ENCODE peak calls at places on chromosomes 16 and 17, in seven cellular contexts. R, K, X, Y, M, L and I are unnamed samples.
A peak's percentile ranks its signal among the peaks of the same experiment; 100 is the strongest.

GRCh38 chr17:66994943-66995535 is 30.5 kb downstream of the CACNG4 start:
- DNase-seq in L (no peak), K (no peak), Y (no peak), X (no peak), R (no peak), M (no peak), I (no peak)

GRCh38 chr17:38428150-38428642 is at the start of gene ARHGAP23:
- DNase-seq in L (peak; percentile 47), X (peak; percentile 16), K (peak; percentile 86), R (peak; percentile 76), Y (peak; percentile 50), M (no peak), I (peak; percentile 68)

GRCh38 chr17:43608313-43608712 is 53.4 kb downstream of the MEOX1 start:
- DNase-seq in R (no peak), K (no peak), X (no peak), M (no peak), L (no peak), Y (peak; percentile 38), I (no peak)

GRCh38 chr17:29958947-29959657 is 17.7 kb downstream of the EFCAB5 start:
- DNase-seq in X (no peak), Y (peak; percentile 52), L (no peak), R (no peak), M (no peak), K (no peak), I (no peak)

GRCh38 chr17:7263071-7263800 is 958 bp upstream of the CLDN7 start:
- DNase-seq in X (no peak), L (no peak), R (no peak), Y (no peak), M (no peak), K (no peak), I (no peak)

GRCh38 chr16:4461250-4462085 is 13.0 kb downstream of the NMRAL1 start:
- DNase-seq in K (no peak), Y (no peak), L (no peak), M (peak; percentile 4), R (no peak), X (no peak), I (peak; percentile 33)

GRCh38 chr17:74738051-74738996 is 1.3 kb downstream of the RAB37 start:
- DNase-seq in L (no peak), Y (no peak), R (peak; percentile 32), X (peak; percentile 84), M (no peak), K (peak; percentile 70), I (no peak)

GRCh38 chr16:17470871-17471744 is at the start of gene XYLT1:
- DNase-seq in K (peak; percentile 83), X (peak; percentile 49), L (peak; percentile 45), Y (peak; percentile 95), M (no peak), R (peak; percentile 95), I (peak; percentile 40)

GRCh38 chr16:82769845-82770244 is 143.1 kb downstream of the CDH13 start:
- DNase-seq in X (no peak), M (no peak), L (no peak), K (peak; percentile 63), Y (no peak), R (no peak), I (no peak)

GRCh38 chr17:46771601-46772012 is 46.9 kb downstream of the WNT3 start:
- DNase-seq in R (no peak), Y (no peak), K (no peak), X (no peak), L (no peak), M (no peak), I (no peak)

GRCh38 chr17:15194859-15195277 is 70.3 kb downstream of the PMP22 start:
- DNase-seq in R (no peak), Y (peak; percentile 11), K (no peak), X (no peak), M (no peak), L (no peak), I (no peak)

GRCh38 chr16:88527186-88527936 is 42.8 kb upstream of the ZC3H18 start:
- DNase-seq in K (peak; percentile 77), X (peak; percentile 49), R (peak; percentile 72), L (peak; percentile 10), M (peak; percentile 31), Y (peak; percentile 14), I (no peak)

GRCh38 chr17:19002191-19002590 is 2.4 kb downstream of the FAM83G start:
- DNase-seq in L (no peak), R (no peak), M (no peak), Y (no peak), K (no peak), X (no peak), I (no peak)
- H3K27ac ChIP-seq in L (no peak overlapping the region), R (no peak overlapping the region), M (no peak overlapping the region), Y (peak overlapping the region; percentile 69), K (no peak overlapping the region), X (no peak overlapping the region), I (no peak overlapping the region)

GRCh38 chr17:73289549-73290254 is 22.1 kb downstream of the CDC42EP4 start:
- DNase-seq in Y (no peak), M (no peak), L (no peak), K (no peak), X (no peak), R (no peak), I (no peak)
- H3K27ac ChIP-seq in Y (no peak overlapping the region), M (peak overlapping the region; percentile 89), L (no peak overlapping the region), K (peak overlapping the region; percentile 42), X (no peak overlapping the region), R (peak overlapping the region; percentile 43), I (no peak overlapping the region)

GRCh38 chr16:67664258-67664657 is 2.3 kb downstream of the ENKD1 start:
- DNase-seq in M (no peak), L (no peak), Y (no peak), X (no peak), R (no peak), K (peak; percentile 14), I (peak; percentile 46)
- H3K27ac ChIP-seq in M (no peak overlapping the region), L (no peak overlapping the region), Y (no peak overlapping the region), X (no peak overlapping the region), R (no peak overlapping the region), K (no peak overlapping the region), I (no peak overlapping the region)

GRCh38 chr16:1351582-1352362 is at the start of the genes GNPTG and TSR3:
- DNase-seq in R (peak; percentile 89), M (peak; percentile 61), K (peak; percentile 93), X (peak; percentile 82), L (peak; percentile 76), Y (peak; percentile 74), I (peak; percentile 46)
- H3K27ac ChIP-seq in R (peak within 1 kb of the TSS; percentile 63), M (peak within 1 kb of the TSS; percentile 79), K (peak within 1 kb of the TSS; percentile 80), X (peak within 1 kb of the TSS; percentile 50), L (no peak within 1 kb of the TSS), Y (peak within 1 kb of the TSS; percentile 41), I (peak within 1 kb of the TSS; percentile 81)

GRCh38 chr16:56637814-56638750 is at the start of gene MT1A:
- DNase-seq in L (no peak), X (no peak), M (no peak), Y (peak; percentile 26), R (peak; percentile 58), K (peak; percentile 87), I (no peak)
- H3K27ac ChIP-seq in L (no peak within 1 kb of the TSS), X (no peak within 1 kb of the TSS), M (no peak within 1 kb of the TSS), Y (no peak within 1 kb of the TSS), R (no peak within 1 kb of the TSS), K (peak within 1 kb of the TSS; percentile 65), I (no peak within 1 kb of the TSS)

GRCh38 chr17:32157225-32157624 is 14.9 kb downstream of the RHOT1 start:
- DNase-seq in X (no peak), R (peak; percentile 47), K (no peak), Y (peak; percentile 70), L (no peak), M (no peak), I (no peak)

GRCh38 chr17:32156656-32157055 is 14.4 kb downstream of the RHOT1 start:
- DNase-seq in X (no peak), M (no peak), Y (no peak), L (no peak), R (no peak), K (no peak), I (no peak)

GRCh38 chr17:32152130-32152529 is 9.8 kb downstream of the RHOT1 start:
- DNase-seq in K (no peak), M (no peak), Y (no peak), R (no peak), L (no peak), X (no peak), I (no peak)

GRCh38 chr17:32158870-32159585 is 16.7 kb downstream of the RHOT1 start:
- DNase-seq in K (peak; percentile 63), L (no peak), M (no peak), R (no peak), X (no peak), Y (no peak), I (no peak)

DNA sequence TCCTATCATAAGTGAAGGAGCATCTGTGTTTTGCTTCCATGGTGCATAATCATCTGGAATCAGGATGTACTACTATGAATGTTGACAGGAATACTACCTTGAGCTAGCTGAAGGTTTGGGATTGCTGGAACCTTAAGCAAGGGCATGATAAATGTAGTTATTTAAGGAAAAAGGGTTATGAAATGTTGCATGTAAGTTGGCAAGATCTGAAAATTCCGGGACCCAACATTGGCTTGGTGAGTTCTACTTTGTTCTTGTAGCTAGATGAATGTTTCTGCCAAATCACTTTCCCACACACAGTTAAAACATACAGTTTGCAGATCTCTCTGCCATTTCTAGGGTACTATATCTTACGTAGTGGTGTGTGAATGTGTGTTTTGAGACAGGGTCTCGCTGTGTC is 13.6 kb downstream of the RHOT1 start:
- DNase-seq in X (no peak), R (no peak), M (no peak), L (no peak), K (no peak), Y (no peak), I (no peak)
- H3K27ac ChIP-seq in X (no peak overlapping the region), R (no peak overlapping the region), M (no peak overlapping the region), L (no peak overlapping the region), K (peak overlapping the region; percentile 62), Y (no peak overlapping the region), I (no peak overlapping the region)

GRCh38 chr16:11570796-11571195 is 15.9 kb downstream of the LITAF start:
- DNase-seq in L (no peak), R (no peak), Y (no peak), M (no peak), K (peak; percentile 7), X (no peak), I (no peak)

GRCh38 chr16:11572301-11572995 is 14.3 kb downstream of the LITAF start:
- DNase-seq in R (no peak), K (peak; percentile 36), Y (no peak), X (peak; percentile 50), M (no peak), L (no peak), I (no peak)

GRCh38 chr16:11570258-11570657 is 16.5 kb downstream of the LITAF start:
- DNase-seq in K (peak; percentile 16), M (no peak), R (no peak), L (no peak), Y (no peak), X (no peak), I (no peak)

GRCh38 chr16:11575223-11575589 is 11.5 kb downstream of the LITAF start:
- DNase-seq in M (no peak), L (no peak), K (peak; percentile 14), Y (no peak), R (no peak), X (no peak), I (no peak)

DNA sequence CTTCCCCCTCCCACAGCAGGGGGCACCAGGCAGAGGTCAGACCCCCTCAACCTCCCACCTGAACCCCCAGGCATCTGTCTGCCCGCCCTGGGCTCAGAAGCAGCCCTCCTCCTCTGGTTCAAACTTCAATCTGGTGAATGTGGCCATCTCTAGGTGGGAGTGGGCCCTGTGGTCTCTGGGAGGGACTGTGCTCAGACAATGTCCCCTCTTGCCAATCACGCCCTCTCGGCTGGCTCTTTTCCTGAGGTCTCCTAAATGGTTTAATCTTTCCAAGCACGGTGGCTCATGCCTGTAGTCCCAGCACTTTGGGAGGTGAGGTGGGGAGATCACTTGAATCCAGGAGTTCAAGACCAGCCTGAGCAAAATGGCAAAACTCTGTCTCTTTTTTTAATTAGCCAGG is 15.2 kb downstream of the LITAF start:
- DNase-seq in Y (no peak), M (no peak), K (peak; percentile 7), L (no peak), R (no peak), X (no peak), I (no peak)
- H3K27ac ChIP-seq in Y (no peak overlapping the region), M (no peak overlapping the region), K (no peak overlapping the region), L (peak overlapping the region; percentile 2), R (no peak overlapping the region), X (peak overlapping the region; percentile 53), I (no peak overlapping the region)